ENCODE peak calls at places on chromosomes 11 and 22, in seven cellular contexts. M is tibial nerve, I is cardiac muscle cell, H is colonic mucosa, X is heart right ventricle, G is transverse colon, L is gastrocnemius medialis. P is an unnamed sample. For H3K27me3, the result is how much of the 10 kb centered on the place peaks cover.

GRCh38 chr22:42194953-42195352 is 64.3 kb upstream of the CYP2D6 start:
- DNase-seq in M (no peak), I (no peak), H (no peak), X (no peak), G (no peak), L (no peak), P (no peak)

GRCh38 chr22:36196254-36197064 is 5.2 kb downstream of the APOL4 start:
- DNase-seq in M (no peak), I (no peak), H (no peak), X (no peak), G (no peak), L (no peak), P (no peak)

GRCh38 chr11:65506770-65507485 is 8.1 kb downstream of the MALAT1 start:
- DNase-seq in M (no peak), I (peak), H (peak), X (no peak), G (peak), L (no peak), P (no peak)

GRCh38 chr22:50129121-50129734 is 39.4 kb downstream of the MOV10L1 start:
- DNase-seq in M (no peak), I (no peak), H (no peak), X (no peak), G (no peak), L (no peak), P (no peak)

GRCh38 chr11:77865805-77866204 is 44.9 kb downstream of the AAMDC start:
- DNase-seq in M (no peak), I (peak), H (no peak), X (no peak), G (no peak), L (no peak), P (no peak)

GRCh38 chr22:37896939-37897338 is 9.2 kb upstream of the MICALL1 start:
- DNase-seq in M (no peak), I (no peak), H (no peak), X (no peak), G (no peak), L (no peak), P (no peak)

GRCh38 chr22:41285441-41285819 is 557 bp downstream of the RANGAP1 start:
- DNase-seq in M (no peak), I (peak), H (peak), X (peak), G (peak), L (no peak), P (peak)

GRCh38 chr22:29208879-29209623 is 3.4 kb downstream of the EMID1 start:
- DNase-seq in M (no peak), I (no peak), H (no peak), X (no peak), G (peak), L (no peak), P (no peak)

GRCh38 chr11:79174045-79175008 is 266.5 kb downstream of the TENM4 start:
- DNase-seq in M (no peak), I (no peak), H (no peak), X (no peak), G (no peak), L (no peak), P (no peak)

GRCh38 chr11:65129649-65130441 is 4.5 kb downstream of the SYVN1 start:
- DNase-seq in M (no peak), I (no peak), H (no peak), X (no peak), G (no peak), L (no peak), P (no peak)

GRCh38 chr22:49936018-49936972 is 17.9 kb downstream of the CRELD2 start:
- DNase-seq in M (peak), I (peak), H (peak), X (peak), G (peak), L (peak), P (peak)

GRCh38 chr11:13966486-13966885 is 4.0 kb downstream of the SPON1 start:
- DNase-seq in M (no peak), I (no peak), H (no peak), X (no peak), G (no peak), L (no peak), P (no peak)

GRCh38 chr11:35907648-35908431 is 36.0 kb upstream of the LDLRAD3 start:
- DNase-seq in M (no peak), I (peak), H (no peak), X (no peak), G (no peak), L (peak), P (no peak)

GRCh38 chr22:46072981-46073682 is 77.2 kb upstream of the PPARA start:
- DNase-seq in M (peak), I (no peak), H (no peak), X (no peak), G (peak), L (no peak), P (no peak)

GRCh38 chr11:12642040-12642439 is 32.2 kb upstream of the TEAD1 start:
- DNase-seq in M (no peak), I (peak), H (no peak), X (no peak), G (no peak), L (no peak), P (no peak)

GRCh38 chr11:14446701-14447169 is 52.9 kb downstream of the COPB1 start:
- DNase-seq in M (no peak), I (peak), H (no peak), X (no peak), G (no peak), L (no peak), P (no peak)

GRCh38 chr11:23957309-23957708 is 539.5 kb upstream of the LUZP2 start:
- DNase-seq in M (no peak), I (peak), H (no peak), X (no peak), G (no peak), L (no peak), P (no peak)

GRCh38 chr11:115480611-115481010 is 23.6 kb downstream of the CADM1 start:
- DNase-seq in M (no peak), I (no peak), H (no peak), X (no peak), G (no peak), L (no peak), P (no peak)
- H3K4me3 ChIP-seq in M (no peak), I (no peak), H (no peak), X (no peak), G (no peak), L (no peak), P (no peak)

GRCh38 chr22:32340437-32340836 is 17.2 kb upstream of the RFPL3 start:
- DNase-seq in M (no peak), I (no peak), H (no peak), X (no peak), G (no peak), L (no peak), P (no peak)
- H3K27me3 ChIP-seq in M (under half), I (under half), H (under half), X (under half), G (under half), L (under half), P (under half)

DNA sequence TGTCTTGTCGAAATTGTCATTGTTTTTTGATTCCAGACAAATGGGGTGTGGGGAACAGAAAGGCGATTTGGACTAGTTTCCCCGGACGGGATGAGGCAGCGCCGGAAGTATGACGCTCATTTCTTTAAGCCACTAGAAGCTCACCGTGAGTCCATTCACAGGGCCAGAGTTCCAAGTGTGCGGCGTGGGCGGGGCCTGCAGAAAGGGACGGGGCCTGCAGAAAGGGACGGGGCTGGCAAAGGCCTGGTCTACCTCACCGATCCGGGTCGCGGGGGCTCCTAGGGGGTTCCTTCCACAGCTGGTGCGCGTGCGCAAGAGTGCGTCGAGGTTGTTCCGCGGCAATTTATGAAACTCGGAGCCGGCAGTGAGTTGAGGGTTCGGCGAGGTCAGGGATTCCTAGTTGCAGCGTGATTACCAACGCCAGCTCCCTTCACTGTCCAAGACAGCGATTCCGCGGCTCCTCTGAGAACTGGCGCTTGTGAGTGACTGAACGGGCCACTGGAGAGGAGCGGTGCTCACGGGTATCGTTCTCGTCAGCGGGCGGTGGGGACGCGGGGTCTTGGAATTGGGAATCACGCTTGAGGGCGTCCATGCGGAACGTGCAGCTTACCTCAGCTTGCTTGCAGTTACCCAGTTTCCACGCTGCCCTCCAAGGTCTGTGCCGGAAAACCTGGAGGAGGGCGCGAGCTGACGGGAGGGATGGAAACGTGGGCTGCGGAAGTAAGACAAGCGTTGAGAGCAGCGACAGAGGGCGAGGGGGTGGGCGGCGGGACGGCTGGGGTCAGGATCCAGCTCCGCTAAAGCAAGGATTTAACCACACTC is at the start of gene ZNF215:
- DNase-seq in M (peak), I (peak), H (peak), X (peak), G (peak), L (peak), P (peak)
- H3K27ac ChIP-seq in M (peak), I (no peak), H (peak), X (no peak), G (peak), L (peak), P (no peak)

DNA sequence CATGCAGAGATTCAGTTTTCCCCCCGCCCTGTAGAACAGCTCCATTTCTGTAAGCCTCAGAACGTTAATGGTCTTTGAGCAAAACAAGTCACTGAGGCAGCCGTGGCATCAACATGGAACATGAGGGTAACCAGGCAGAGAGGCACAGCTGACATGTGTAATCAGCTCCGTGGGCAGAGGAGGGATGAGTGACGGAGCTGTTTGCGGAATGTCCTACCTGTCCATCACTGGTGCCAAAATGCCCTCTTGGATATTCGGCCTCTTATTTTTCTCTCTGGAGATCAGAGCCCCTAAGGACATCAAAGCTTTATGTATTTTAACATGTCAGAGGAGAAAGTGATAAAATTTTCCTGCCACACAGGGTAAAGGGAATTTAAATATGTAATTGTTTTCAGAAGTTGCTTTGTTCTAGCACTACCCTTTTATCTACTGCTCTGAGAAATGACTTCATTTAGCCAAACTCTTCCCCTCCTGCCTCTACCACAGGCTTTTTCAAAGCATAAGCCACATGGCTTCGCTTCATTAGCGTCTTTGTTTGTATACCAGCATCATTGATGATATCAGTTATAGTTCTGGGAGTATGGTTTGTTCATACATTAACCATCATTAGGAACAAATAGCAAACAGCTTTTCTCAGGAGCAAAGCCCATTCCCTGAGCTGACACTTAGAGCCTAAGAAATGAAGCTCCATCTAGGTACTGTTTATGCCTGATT is 32.9 kb downstream of the C11orf71 start:
- DNase-seq in M (no peak), I (peak), H (no peak), X (no peak), G (no peak), L (no peak), P (no peak)
- H3K4me3 ChIP-seq in M (no peak), I (no peak), H (no peak), X (no peak), G (no peak), L (no peak), P (no peak)

GRCh38 chr22:26131755-26132154 is 37.5 kb upstream of the SEZ6L start:
- DNase-seq in M (no peak), I (no peak), H (no peak), X (no peak), G (no peak), L (no peak), P (no peak)

GRCh38 chr22:26139320-26139719 is 29.9 kb upstream of the SEZ6L start:
- DNase-seq in M (no peak), I (no peak), H (no peak), X (peak), G (no peak), L (no peak), P (no peak)

DNA sequence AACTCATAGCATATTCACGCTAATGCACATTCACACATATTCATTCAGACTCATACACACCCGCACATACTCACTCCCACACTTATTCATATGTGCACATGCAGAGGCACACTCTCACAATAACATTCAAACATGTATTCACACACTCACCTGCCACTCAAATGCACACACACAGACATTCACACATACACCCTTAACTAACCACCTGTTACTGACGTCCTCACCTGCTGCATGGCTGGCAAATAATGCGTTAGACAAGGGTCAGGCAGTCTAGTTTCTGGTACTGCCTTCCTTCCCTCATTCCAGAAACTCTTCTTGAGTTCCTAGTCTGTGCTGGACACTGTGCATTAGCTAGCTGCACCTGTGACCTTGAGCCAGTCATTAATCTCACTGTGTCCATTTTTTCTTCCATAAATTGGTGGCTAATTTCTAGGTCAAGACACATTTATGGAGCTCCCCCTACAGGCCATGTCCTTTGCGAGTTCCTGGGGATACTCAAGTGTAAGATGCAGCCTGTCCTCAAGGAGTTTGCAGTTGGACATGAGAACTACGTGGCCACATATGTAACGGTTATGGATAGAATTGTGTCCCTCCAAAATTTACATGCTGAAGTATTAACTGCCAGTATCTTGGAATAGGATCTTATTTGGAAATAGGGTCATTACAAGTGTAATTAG is 34.5 kb upstream of the SEZ6L start:
- DNase-seq in M (no peak), I (no peak), H (no peak), X (no peak), G (no peak), L (no peak), P (no peak)
- H3K27me3 ChIP-seq in M (under half), I (under half), H (under half), X (under half), G (under half), L (under half), P (under half)

GRCh38 chr22:17647996-17648395 is 9.4 kb downstream of the BCL2L13 start:
- DNase-seq in M (no peak), I (peak), H (no peak), X (no peak), G (no peak), L (no peak), P (no peak)

GRCh38 chr22:17647452-17647851 is 8.9 kb downstream of the BCL2L13 start:
- DNase-seq in M (no peak), I (no peak), H (no peak), X (no peak), G (no peak), L (no peak), P (no peak)

GRCh38 chr22:17648564-17648963 is 10.0 kb downstream of the BCL2L13 start:
- DNase-seq in M (no peak), I (no peak), H (no peak), X (no peak), G (no peak), L (no peak), P (no peak)
- H3K27ac ChIP-seq in M (no peak), I (no peak), H (no peak), X (no peak), G (no peak), L (no peak), P (no peak)

GRCh38 chr22:20131593-20131855 is at the start of gene ZDHHC8:
- DNase-seq in M (no peak), I (peak), H (no peak), X (no peak), G (peak), L (no peak), P (no peak)

GRCh38 chr22:20129747-20130014 is 1.9 kb upstream of the ZDHHC8 start:
- DNase-seq in M (no peak), I (no peak), H (no peak), X (no peak), G (no peak), L (no peak), P (no peak)

GRCh38 chr22:20130739-20131592 is 638 bp upstream of the ZDHHC8 start:
- DNase-seq in M (peak), I (peak), H (peak), X (peak), G (peak), L (peak), P (peak)

GRCh38 chr22:20128902-20129746 is 2.5 kb upstream of the ZDHHC8 start:
- DNase-seq in M (no peak), I (peak), H (peak), X (no peak), G (peak), L (no peak), P (no peak)

GRCh38 chr22:20130319-20130718 is 1.3 kb upstream of the ZDHHC8 start:
- DNase-seq in M (no peak), I (no peak), H (no peak), X (no peak), G (no peak), L (no peak), P (no peak)
- H3K4me3 ChIP-seq in M (no peak), I (no peak), H (no peak), X (peak), G (no peak), L (no peak), P (no peak)

P was measured in lung.